ENCODE peak calls at places on chromosome 9, in nine cellular contexts. One of them, this sample, is unnamed.

GRCh38 chr9:90936380-90936779 is 134.8 kb downstream of the SYK start:
- DNase-seq in heart right ventricle: no peak
- DNase-seq in cardiac fibroblast: no peak
- DNase-seq in colonic mucosa: no peak
- DNase-seq in GM23248: no peak
- DNase-seq in AG04450: no peak
- DNase-seq in PC-3: no peak
- DNase-seq in CD4-positive, CD25-positive, alpha-beta regulatory T cell: no peak
- DNase-seq in fibroblast of villous mesenchyme: no peak
- DNase-seq in this sample: no peak

GRCh38 chr9:34588671-34589370 is 703 bp downstream of the CNTFR start:
- DNase-seq in heart right ventricle: no peak
- DNase-seq in cardiac fibroblast: no peak
- DNase-seq in colonic mucosa: no peak
- DNase-seq in GM23248: no peak
- DNase-seq in AG04450: no peak
- DNase-seq in PC-3: no peak
- DNase-seq in CD4-positive, CD25-positive, alpha-beta regulatory T cell: no peak
- DNase-seq in fibroblast of villous mesenchyme: no peak
- DNase-seq in this sample: no peak

GRCh38 chr9:108467653-108468324 is 388.0 kb downstream of the ACTL7B start:
- DNase-seq in heart right ventricle: no peak
- DNase-seq in cardiac fibroblast: peak
- DNase-seq in colonic mucosa: peak
- DNase-seq in GM23248: peak
- DNase-seq in AG04450: no peak
- DNase-seq in PC-3: peak
- DNase-seq in CD4-positive, CD25-positive, alpha-beta regulatory T cell: no peak
- DNase-seq in fibroblast of villous mesenchyme: peak
- DNase-seq in this sample: peak

GRCh38 chr9:8382777-8383527 is 583.4 kb upstream of the DMAC1 start:
- DNase-seq in heart right ventricle: no peak
- DNase-seq in cardiac fibroblast: no peak
- DNase-seq in colonic mucosa: no peak
- DNase-seq in GM23248: no peak
- DNase-seq in AG04450: no peak
- DNase-seq in PC-3: no peak
- DNase-seq in CD4-positive, CD25-positive, alpha-beta regulatory T cell: no peak
- DNase-seq in fibroblast of villous mesenchyme: no peak
- DNase-seq in this sample: no peak

GRCh38 chr9:110033869-110034268 is 174.1 kb downstream of the C9orf152 start:
- DNase-seq in heart right ventricle: no peak
- DNase-seq in cardiac fibroblast: peak
- DNase-seq in colonic mucosa: no peak
- DNase-seq in GM23248: peak
- DNase-seq in AG04450: no peak
- DNase-seq in PC-3: peak
- DNase-seq in CD4-positive, CD25-positive, alpha-beta regulatory T cell: no peak
- DNase-seq in fibroblast of villous mesenchyme: no peak
- DNase-seq in this sample: peak

GRCh38 chr9:98191615-98192502 is 578 bp downstream of the CORO2A start:
- DNase-seq in heart right ventricle: peak
- DNase-seq in cardiac fibroblast: no peak
- DNase-seq in colonic mucosa: peak
- DNase-seq in GM23248: peak
- DNase-seq in AG04450: no peak
- DNase-seq in PC-3: peak
- DNase-seq in CD4-positive, CD25-positive, alpha-beta regulatory T cell: peak
- DNase-seq in fibroblast of villous mesenchyme: no peak
- DNase-seq in this sample: no peak

GRCh38 chr9:87238545-87238944 is 259.1 kb upstream of the DAPK1 start:
- DNase-seq in heart right ventricle: no peak
- DNase-seq in cardiac fibroblast: no peak
- DNase-seq in colonic mucosa: no peak
- DNase-seq in GM23248: peak
- DNase-seq in AG04450: no peak
- DNase-seq in PC-3: no peak
- DNase-seq in CD4-positive, CD25-positive, alpha-beta regulatory T cell: no peak
- DNase-seq in fibroblast of villous mesenchyme: no peak
- DNase-seq in this sample: no peak

GRCh38 chr9:74908665-74909064 is 20.9 kb upstream of the TRPM6 start:
- DNase-seq in heart right ventricle: no peak
- DNase-seq in cardiac fibroblast: no peak
- DNase-seq in colonic mucosa: peak
- DNase-seq in GM23248: no peak
- DNase-seq in AG04450: no peak
- DNase-seq in PC-3: no peak
- DNase-seq in CD4-positive, CD25-positive, alpha-beta regulatory T cell: no peak
- DNase-seq in fibroblast of villous mesenchyme: no peak
- DNase-seq in this sample: no peak

GRCh38 chr9:90012825-90013425 is 408.1 kb downstream of the GADD45G start:
- DNase-seq in heart right ventricle: no peak
- DNase-seq in cardiac fibroblast: no peak
- DNase-seq in colonic mucosa: no peak
- DNase-seq in GM23248: no peak
- DNase-seq in AG04450: no peak
- DNase-seq in PC-3: no peak
- DNase-seq in CD4-positive, CD25-positive, alpha-beta regulatory T cell: no peak
- DNase-seq in fibroblast of villous mesenchyme: no peak
- DNase-seq in this sample: no peak

GRCh38 chr9:109471475-109471874 is 26.6 kb downstream of the PTPN3 start:
- DNase-seq in heart right ventricle: no peak
- DNase-seq in cardiac fibroblast: no peak
- DNase-seq in colonic mucosa: no peak
- DNase-seq in GM23248: no peak
- DNase-seq in AG04450: no peak
- DNase-seq in PC-3: no peak
- DNase-seq in CD4-positive, CD25-positive, alpha-beta regulatory T cell: no peak
- DNase-seq in fibroblast of villous mesenchyme: no peak
- DNase-seq in this sample: no peak

GRCh38 chr9:77374266-77374665 is 196.9 kb downstream of the VPS13A start:
- DNase-seq in heart right ventricle: no peak
- DNase-seq in cardiac fibroblast: peak
- DNase-seq in colonic mucosa: no peak
- DNase-seq in GM23248: peak
- DNase-seq in AG04450: no peak
- DNase-seq in PC-3: no peak
- DNase-seq in CD4-positive, CD25-positive, alpha-beta regulatory T cell: no peak
- DNase-seq in fibroblast of villous mesenchyme: no peak
- DNase-seq in this sample: peak

GRCh38 chr9:71162136-71162535 is 40.7 kb upstream of the TRPM3 start:
- DNase-seq in heart right ventricle: no peak
- DNase-seq in cardiac fibroblast: no peak
- DNase-seq in colonic mucosa: no peak
- DNase-seq in GM23248: no peak
- DNase-seq in AG04450: no peak
- DNase-seq in PC-3: no peak
- DNase-seq in CD4-positive, CD25-positive, alpha-beta regulatory T cell: no peak
- DNase-seq in fibroblast of villous mesenchyme: no peak
- DNase-seq in this sample: no peak

GRCh38 chr9:129561594-129562281 is 59.2 kb downstream of the C9orf50 start:
- DNase-seq in heart right ventricle: no peak
- DNase-seq in cardiac fibroblast: no peak
- DNase-seq in colonic mucosa: no peak
- DNase-seq in GM23248: no peak
- DNase-seq in AG04450: no peak
- DNase-seq in PC-3: no peak
- DNase-seq in CD4-positive, CD25-positive, alpha-beta regulatory T cell: no peak
- DNase-seq in fibroblast of villous mesenchyme: no peak
- DNase-seq in this sample: no peak

GRCh38 chr9:137055385-137056364 is 1.8 kb upstream of the ENTPD2 start:
- DNase-seq in heart right ventricle: peak
- DNase-seq in cardiac fibroblast: peak
- DNase-seq in colonic mucosa: peak
- DNase-seq in GM23248: peak
- DNase-seq in AG04450: no peak
- DNase-seq in PC-3: peak
- DNase-seq in CD4-positive, CD25-positive, alpha-beta regulatory T cell: no peak
- DNase-seq in fibroblast of villous mesenchyme: peak
- DNase-seq in this sample: peak

GRCh38 chr9:35014517-35014916 is 25.0 kb downstream of the DNAJB5 start:
- DNase-seq in heart right ventricle: no peak
- DNase-seq in cardiac fibroblast: no peak
- DNase-seq in colonic mucosa: no peak
- DNase-seq in GM23248: no peak
- DNase-seq in AG04450: no peak
- DNase-seq in PC-3: no peak
- DNase-seq in CD4-positive, CD25-positive, alpha-beta regulatory T cell: no peak
- DNase-seq in fibroblast of villous mesenchyme: no peak
- DNase-seq in this sample: no peak

GRCh38 chr9:128072144-128073021 is 4.4 kb downstream of the SLC25A25 start:
- DNase-seq in heart right ventricle: no peak
- DNase-seq in cardiac fibroblast: peak
- DNase-seq in colonic mucosa: peak
- DNase-seq in GM23248: peak
- DNase-seq in AG04450: no peak
- DNase-seq in PC-3: peak
- DNase-seq in CD4-positive, CD25-positive, alpha-beta regulatory T cell: peak
- DNase-seq in fibroblast of villous mesenchyme: peak
- DNase-seq in this sample: peak
- H3K4me3 ChIP-seq in heart right ventricle: no peak
- H3K4me3 ChIP-seq in cardiac fibroblast: no peak
- H3K4me3 ChIP-seq in colonic mucosa: no peak
- H3K4me3 ChIP-seq in GM23248: peak
- H3K4me3 ChIP-seq in AG04450: peak
- H3K4me3 ChIP-seq in PC-3: peak
- H3K4me3 ChIP-seq in CD4-positive, CD25-positive, alpha-beta regulatory T cell: peak
- H3K4me3 ChIP-seq in fibroblast of villous mesenchyme: no peak
- H3K4me3 ChIP-seq in this sample: peak

DNA sequence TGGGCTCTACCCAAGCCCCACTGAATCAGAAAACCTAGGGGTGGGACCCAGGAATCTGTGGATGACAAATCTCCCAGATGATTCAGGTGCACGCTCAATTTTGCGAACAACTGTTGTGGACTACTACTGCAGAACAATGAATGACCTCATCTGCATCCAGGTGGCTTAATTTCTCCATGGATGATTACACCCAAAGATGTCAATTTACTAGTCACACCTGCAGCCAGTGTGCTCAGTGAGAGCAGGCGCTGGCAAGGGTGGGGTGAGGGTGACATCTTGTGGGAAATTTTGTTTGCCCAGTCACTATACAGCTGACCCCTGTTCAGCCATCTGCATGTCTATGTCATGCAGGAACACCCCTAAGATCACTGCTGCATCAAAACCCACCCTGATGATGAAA is 118.2 kb downstream of the ENTREP1 start:
- DNase-seq in heart right ventricle: no peak
- DNase-seq in cardiac fibroblast: no peak
- DNase-seq in colonic mucosa: no peak
- DNase-seq in GM23248: no peak
- DNase-seq in AG04450: no peak
- DNase-seq in PC-3: no peak
- DNase-seq in CD4-positive, CD25-positive, alpha-beta regulatory T cell: no peak
- DNase-seq in fibroblast of villous mesenchyme: no peak
- DNase-seq in this sample: no peak
- H3K4me3 ChIP-seq in heart right ventricle: no peak
- H3K4me3 ChIP-seq in cardiac fibroblast: no peak
- H3K4me3 ChIP-seq in colonic mucosa: no peak
- H3K4me3 ChIP-seq in GM23248: no peak
- H3K4me3 ChIP-seq in AG04450: no peak
- H3K4me3 ChIP-seq in PC-3: no peak
- H3K4me3 ChIP-seq in CD4-positive, CD25-positive, alpha-beta regulatory T cell: no peak
- H3K4me3 ChIP-seq in fibroblast of villous mesenchyme: no peak
- H3K4me3 ChIP-seq in this sample: no peak

DNA sequence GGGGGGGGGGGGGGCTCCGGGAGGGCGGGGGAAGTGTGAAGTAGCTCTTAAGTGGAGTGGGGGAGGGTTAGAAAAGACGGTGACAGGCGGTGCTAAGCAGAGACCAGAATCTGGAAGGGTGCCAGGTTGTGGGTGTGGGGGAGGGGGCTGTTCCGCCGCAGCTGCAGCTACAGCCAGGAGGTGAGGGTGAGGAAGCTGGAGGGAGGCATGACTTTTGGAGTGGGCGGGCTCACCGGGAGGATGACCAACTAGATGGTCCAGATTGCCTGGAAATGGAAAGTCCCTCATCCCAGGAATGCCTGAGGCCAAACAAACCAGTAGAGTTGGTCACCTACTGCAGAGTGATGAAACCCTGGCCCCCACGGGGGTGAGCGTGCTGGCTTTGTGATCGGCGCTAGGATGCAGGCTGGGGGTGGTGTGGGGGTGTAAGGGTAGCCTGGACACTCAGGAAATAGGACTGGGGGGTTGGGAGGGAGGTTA is 158.1 kb upstream of the SHB start:
- DNase-seq in heart right ventricle: peak
- DNase-seq in cardiac fibroblast: peak
- DNase-seq in colonic mucosa: peak
- DNase-seq in GM23248: peak
- DNase-seq in AG04450: peak
- DNase-seq in PC-3: peak
- DNase-seq in CD4-positive, CD25-positive, alpha-beta regulatory T cell: peak
- DNase-seq in fibroblast of villous mesenchyme: peak
- DNase-seq in this sample: peak
- H3K4me3 ChIP-seq in heart right ventricle: no peak
- H3K4me3 ChIP-seq in cardiac fibroblast: no peak
- H3K4me3 ChIP-seq in colonic mucosa: no peak
- H3K4me3 ChIP-seq in GM23248: no peak
- H3K4me3 ChIP-seq in AG04450: peak
- H3K4me3 ChIP-seq in PC-3: peak
- H3K4me3 ChIP-seq in CD4-positive, CD25-positive, alpha-beta regulatory T cell: peak
- H3K4me3 ChIP-seq in fibroblast of villous mesenchyme: peak
- H3K4me3 ChIP-seq in this sample: no peak

GRCh38 chr9:93623736-93624135 is 47.4 kb downstream of the PHF2 start:
- DNase-seq in heart right ventricle: no peak
- DNase-seq in cardiac fibroblast: no peak
- DNase-seq in colonic mucosa: no peak
- DNase-seq in GM23248: no peak
- DNase-seq in AG04450: no peak
- DNase-seq in PC-3: no peak
- DNase-seq in CD4-positive, CD25-positive, alpha-beta regulatory T cell: no peak
- DNase-seq in fibroblast of villous mesenchyme: no peak
- DNase-seq in this sample: no peak
- H3K4me3 ChIP-seq in heart right ventricle: no peak
- H3K4me3 ChIP-seq in cardiac fibroblast: no peak
- H3K4me3 ChIP-seq in colonic mucosa: no peak
- H3K4me3 ChIP-seq in GM23248: no peak
- H3K4me3 ChIP-seq in AG04450: no peak
- H3K4me3 ChIP-seq in PC-3: no peak
- H3K4me3 ChIP-seq in CD4-positive, CD25-positive, alpha-beta regulatory T cell: no peak
- H3K4me3 ChIP-seq in fibroblast of villous mesenchyme: no peak
- H3K4me3 ChIP-seq in this sample: no peak

DNA sequence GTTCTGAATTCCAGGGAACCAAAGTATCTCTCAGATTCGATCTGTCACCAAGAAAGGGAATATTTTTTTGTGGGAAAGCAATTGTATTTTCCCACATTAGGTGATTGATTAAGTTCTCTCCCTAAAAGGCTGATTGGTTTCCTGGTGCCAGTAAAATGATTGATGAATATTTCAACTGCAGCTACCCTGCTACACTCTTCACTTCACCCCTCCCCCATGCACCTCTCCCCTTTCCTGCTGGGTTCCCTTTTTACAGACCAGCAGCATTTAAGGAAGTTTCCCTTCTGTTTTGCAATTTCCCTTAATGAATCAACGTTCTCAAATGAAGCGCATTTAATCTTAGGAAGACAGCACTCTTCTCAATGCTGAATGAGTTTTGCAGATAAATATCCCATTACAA is 13.1 kb downstream of the NR6A1 start:
- DNase-seq in heart right ventricle: no peak
- DNase-seq in cardiac fibroblast: no peak
- DNase-seq in colonic mucosa: no peak
- DNase-seq in GM23248: no peak
- DNase-seq in AG04450: no peak
- DNase-seq in PC-3: no peak
- DNase-seq in CD4-positive, CD25-positive, alpha-beta regulatory T cell: no peak
- DNase-seq in fibroblast of villous mesenchyme: no peak
- DNase-seq in this sample: no peak
- H3K4me3 ChIP-seq in heart right ventricle: no peak
- H3K4me3 ChIP-seq in cardiac fibroblast: no peak
- H3K4me3 ChIP-seq in colonic mucosa: no peak
- H3K4me3 ChIP-seq in GM23248: no peak
- H3K4me3 ChIP-seq in AG04450: no peak
- H3K4me3 ChIP-seq in PC-3: no peak
- H3K4me3 ChIP-seq in CD4-positive, CD25-positive, alpha-beta regulatory T cell: no peak
- H3K4me3 ChIP-seq in fibroblast of villous mesenchyme: no peak
- H3K4me3 ChIP-seq in this sample: no peak

GRCh38 chr9:112173489-112174222 is 1.4 kb downstream of the SUSD1 start:
- DNase-seq in heart right ventricle: no peak
- DNase-seq in cardiac fibroblast: no peak
- DNase-seq in colonic mucosa: peak
- DNase-seq in GM23248: no peak
- DNase-seq in AG04450: no peak
- DNase-seq in PC-3: no peak
- DNase-seq in CD4-positive, CD25-positive, alpha-beta regulatory T cell: no peak
- DNase-seq in fibroblast of villous mesenchyme: no peak
- DNase-seq in this sample: no peak
- H3K4me3 ChIP-seq in heart right ventricle: no peak
- H3K4me3 ChIP-seq in cardiac fibroblast: no peak
- H3K4me3 ChIP-seq in colonic mucosa: no peak
- H3K4me3 ChIP-seq in GM23248: peak
- H3K4me3 ChIP-seq in AG04450: no peak
- H3K4me3 ChIP-seq in PC-3: peak
- H3K4me3 ChIP-seq in CD4-positive, CD25-positive, alpha-beta regulatory T cell: peak
- H3K4me3 ChIP-seq in fibroblast of villous mesenchyme: peak
- H3K4me3 ChIP-seq in this sample: no peak